ENCODE peak calls at places on chromosomes 2 and 18, in nine cellular contexts. One of them, this sample, is unnamed.

GRCh38 chr2:216555274-216555673 is 56.6 kb downstream of the RPL37A start:
- DNase-seq in GM23248: peak; percentile 79
- DNase-seq in OCI-LY7: no peak
- DNase-seq in HCT116: no peak
- DNase-seq in PC-3: peak; percentile 63
- DNase-seq in GM23338: no peak
- DNase-seq in neural progenitor cell: no peak
- DNase-seq in MM.1S: no peak
- DNase-seq in SK-N-SH: no peak
- DNase-seq in this sample: no peak

GRCh38 chr2:58479557-58480120 is 238.5 kb upstream of the FANCL start:
- DNase-seq in GM23248: no peak
- DNase-seq in OCI-LY7: no peak
- DNase-seq in HCT116: no peak
- DNase-seq in PC-3: no peak
- DNase-seq in GM23338: peak; percentile 59
- DNase-seq in neural progenitor cell: peak; percentile 5
- DNase-seq in MM.1S: no peak
- DNase-seq in SK-N-SH: no peak
- DNase-seq in this sample: no peak

GRCh38 chr2:241848761-241849615 is 9.7 kb downstream of the PDCD1 start:
- DNase-seq in GM23248: no peak
- DNase-seq in OCI-LY7: no peak
- DNase-seq in HCT116: no peak
- DNase-seq in PC-3: no peak
- DNase-seq in GM23338: no peak
- DNase-seq in neural progenitor cell: no peak
- DNase-seq in MM.1S: no peak
- DNase-seq in SK-N-SH: peak; percentile 72
- DNase-seq in this sample: no peak

GRCh38 chr2:230925879-230926765 is 1.1 kb upstream of the GPR55 start:
- DNase-seq in GM23248: no peak
- DNase-seq in OCI-LY7: no peak
- DNase-seq in HCT116: no peak
- DNase-seq in PC-3: no peak
- DNase-seq in GM23338: no peak
- DNase-seq in neural progenitor cell: no peak
- DNase-seq in MM.1S: peak; percentile 15
- DNase-seq in SK-N-SH: no peak
- DNase-seq in this sample: no peak

GRCh38 chr2:191202209-191202721 is 42.9 kb upstream of the MYO1B start:
- DNase-seq in GM23248: peak; percentile 87
- DNase-seq in OCI-LY7: no peak
- DNase-seq in HCT116: no peak
- DNase-seq in PC-3: peak; percentile 23
- DNase-seq in GM23338: no peak
- DNase-seq in neural progenitor cell: no peak
- DNase-seq in MM.1S: no peak
- DNase-seq in SK-N-SH: no peak
- DNase-seq in this sample: no peak

GRCh38 chr18:4524096-4524495 is 69.0 kb upstream of the DLGAP1 start:
- DNase-seq in GM23248: no peak
- DNase-seq in OCI-LY7: no peak
- DNase-seq in HCT116: no peak
- DNase-seq in PC-3: no peak
- DNase-seq in GM23338: peak; percentile 65
- DNase-seq in neural progenitor cell: peak; percentile 17
- DNase-seq in MM.1S: no peak
- DNase-seq in SK-N-SH: no peak
- DNase-seq in this sample: no peak

GRCh38 chr2:2286592-2286991 is 44.5 kb downstream of the MYT1L start:
- DNase-seq in GM23248: no peak
- DNase-seq in OCI-LY7: no peak
- DNase-seq in HCT116: no peak
- DNase-seq in PC-3: no peak
- DNase-seq in GM23338: no peak
- DNase-seq in neural progenitor cell: no peak
- DNase-seq in MM.1S: no peak
- DNase-seq in SK-N-SH: no peak
- DNase-seq in this sample: no peak

GRCh38 chr18:8722946-8723477 is 17.7 kb downstream of the MTCL1 start:
- DNase-seq in GM23248: no peak
- DNase-seq in OCI-LY7: no peak
- DNase-seq in HCT116: no peak
- DNase-seq in PC-3: no peak
- DNase-seq in GM23338: no peak
- DNase-seq in neural progenitor cell: no peak
- DNase-seq in MM.1S: no peak
- DNase-seq in SK-N-SH: no peak
- DNase-seq in this sample: no peak

GRCh38 chr2:64485302-64485701 is 31.3 kb downstream of the LGALSL start:
- DNase-seq in GM23248: peak; percentile 19
- DNase-seq in OCI-LY7: no peak
- DNase-seq in HCT116: no peak
- DNase-seq in PC-3: no peak
- DNase-seq in GM23338: no peak
- DNase-seq in neural progenitor cell: no peak
- DNase-seq in MM.1S: no peak
- DNase-seq in SK-N-SH: no peak
- DNase-seq in this sample: no peak
- H3K27ac ChIP-seq in GM23248: no peak overlapping the region
- H3K27ac ChIP-seq in OCI-LY7: no peak overlapping the region
- H3K27ac ChIP-seq in HCT116: no peak overlapping the region
- H3K27ac ChIP-seq in PC-3: no peak overlapping the region
- H3K27ac ChIP-seq in GM23338: no peak overlapping the region
- H3K27ac ChIP-seq in neural progenitor cell: no peak overlapping the region
- H3K27ac ChIP-seq in MM.1S: peak overlapping the region; percentile 30
- H3K27ac ChIP-seq in SK-N-SH: no peak overlapping the region
- H3K27ac ChIP-seq in this sample: no peak overlapping the region

DNA sequence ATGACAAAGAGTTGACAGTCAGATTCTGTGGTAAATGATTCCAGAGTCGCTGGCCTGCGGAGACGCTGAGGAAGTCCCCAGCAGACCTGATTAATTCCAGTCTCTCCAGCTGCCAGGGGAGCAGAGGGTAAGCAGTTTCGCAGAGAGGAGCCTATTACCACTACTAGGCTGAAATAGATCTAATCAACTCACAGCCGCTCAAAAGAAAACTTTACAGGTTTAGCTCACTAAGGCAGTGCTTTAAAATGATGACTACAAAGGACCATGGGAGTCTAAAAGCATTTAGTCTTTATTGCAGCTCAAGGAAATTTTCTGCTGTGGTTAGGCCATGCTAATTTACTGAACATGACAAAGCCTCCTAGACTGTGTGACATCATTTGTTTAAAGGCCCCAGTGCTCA is 445.6 kb upstream of the POU3F3 start:
- DNase-seq in GM23248: peak; percentile 2
- DNase-seq in OCI-LY7: no peak
- DNase-seq in HCT116: no peak
- DNase-seq in PC-3: no peak
- DNase-seq in GM23338: peak; percentile 27
- DNase-seq in neural progenitor cell: peak; percentile 71
- DNase-seq in MM.1S: no peak
- DNase-seq in SK-N-SH: peak; percentile 73
- DNase-seq in this sample: no peak
- TF ChIP-seq EZH2phosphoT487 in GM23248: no peak
- TF ChIP-seq EZH2phosphoT487 in OCI-LY7: no peak
- TF ChIP-seq EZH2phosphoT487 in HCT116: no peak
- TF ChIP-seq EZH2phosphoT487 in PC-3: no peak
- TF ChIP-seq EZH2phosphoT487 in GM23338: no peak
- TF ChIP-seq EZH2phosphoT487 in neural progenitor cell: no peak
- TF ChIP-seq EZH2phosphoT487 in MM.1S: no peak
- TF ChIP-seq EZH2phosphoT487 in SK-N-SH: no peak
- TF ChIP-seq EZH2phosphoT487 in this sample: no peak

GRCh38 chr2:228688007-228688645 is 506.6 kb upstream of the SPHKAP start:
- DNase-seq in GM23248: peak; percentile 59
- DNase-seq in OCI-LY7: no peak
- DNase-seq in HCT116: no peak
- DNase-seq in PC-3: peak; percentile 6
- DNase-seq in GM23338: no peak
- DNase-seq in neural progenitor cell: no peak
- DNase-seq in MM.1S: no peak
- DNase-seq in SK-N-SH: no peak
- DNase-seq in this sample: peak; percentile 55

GRCh38 chr2:228690681-228691080 is 509.2 kb upstream of the SPHKAP start:
- DNase-seq in GM23248: no peak
- DNase-seq in OCI-LY7: no peak
- DNase-seq in HCT116: no peak
- DNase-seq in PC-3: no peak
- DNase-seq in GM23338: no peak
- DNase-seq in neural progenitor cell: peak; percentile 41
- DNase-seq in MM.1S: no peak
- DNase-seq in SK-N-SH: no peak
- DNase-seq in this sample: no peak

GRCh38 chr2:228689049-228689448 is 507.6 kb upstream of the SPHKAP start:
- DNase-seq in GM23248: peak; percentile 24
- DNase-seq in OCI-LY7: no peak
- DNase-seq in HCT116: no peak
- DNase-seq in PC-3: peak; percentile 24
- DNase-seq in GM23338: peak; percentile 81
- DNase-seq in neural progenitor cell: peak; percentile 80
- DNase-seq in MM.1S: no peak
- DNase-seq in SK-N-SH: peak; percentile 60
- DNase-seq in this sample: peak; percentile 43
- H3K27ac ChIP-seq in GM23248: no peak overlapping the region
- H3K27ac ChIP-seq in OCI-LY7: no peak overlapping the region
- H3K27ac ChIP-seq in HCT116: no peak overlapping the region
- H3K27ac ChIP-seq in PC-3: no peak overlapping the region
- H3K27ac ChIP-seq in GM23338: no peak overlapping the region
- H3K27ac ChIP-seq in neural progenitor cell: no peak overlapping the region
- H3K27ac ChIP-seq in MM.1S: no peak overlapping the region
- H3K27ac ChIP-seq in SK-N-SH: no peak overlapping the region
- H3K27ac ChIP-seq in this sample: no peak overlapping the region

DNA sequence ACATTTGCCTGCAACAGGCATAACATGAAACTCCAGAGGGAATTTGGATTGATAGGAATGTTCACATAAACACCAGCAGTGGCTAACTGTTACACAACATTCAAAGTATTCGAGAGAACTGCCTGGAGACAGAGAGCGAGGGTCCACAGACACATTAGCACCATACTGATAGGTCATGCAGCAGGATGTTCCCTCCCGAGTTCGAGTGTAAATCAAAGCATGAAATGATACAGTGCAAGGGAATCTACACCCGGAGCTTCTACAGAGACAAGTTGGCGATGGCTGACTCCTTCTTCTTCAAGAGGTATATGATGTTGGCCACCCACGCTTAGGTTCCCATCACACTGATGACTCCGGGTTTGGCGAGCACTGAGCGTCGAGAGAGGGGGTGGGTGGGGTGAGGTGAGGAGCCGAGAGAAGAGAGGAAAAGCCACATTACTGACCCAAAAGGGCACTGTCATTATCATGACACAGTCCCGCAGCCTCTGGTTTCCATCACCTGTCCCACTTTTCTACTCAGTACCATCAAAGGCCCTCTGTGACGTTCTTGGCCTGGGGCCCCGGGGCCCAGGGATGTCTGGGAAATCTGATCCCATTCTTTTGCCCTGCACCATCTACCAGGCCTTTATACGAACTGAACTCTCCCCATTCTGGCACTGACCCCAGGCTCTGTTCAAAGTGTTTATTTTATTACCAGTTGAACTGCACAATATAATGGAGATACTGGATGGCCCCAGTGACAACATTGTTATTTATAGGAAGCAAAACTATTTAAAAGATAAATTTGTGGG is 89.3 kb downstream of the COL6A3 start:
- DNase-seq in GM23248: no peak
- DNase-seq in OCI-LY7: no peak
- DNase-seq in HCT116: no peak
- DNase-seq in PC-3: no peak
- DNase-seq in GM23338: no peak
- DNase-seq in neural progenitor cell: no peak
- DNase-seq in MM.1S: no peak
- DNase-seq in SK-N-SH: no peak
- DNase-seq in this sample: peak; percentile 28
- TF ChIP-seq EZH2phosphoT487 in GM23248: no peak
- TF ChIP-seq EZH2phosphoT487 in OCI-LY7: no peak
- TF ChIP-seq EZH2phosphoT487 in HCT116: no peak
- TF ChIP-seq EZH2phosphoT487 in PC-3: no peak
- TF ChIP-seq EZH2phosphoT487 in GM23338: no peak
- TF ChIP-seq EZH2phosphoT487 in neural progenitor cell: no peak
- TF ChIP-seq EZH2phosphoT487 in MM.1S: no peak
- TF ChIP-seq EZH2phosphoT487 in SK-N-SH: no peak
- TF ChIP-seq EZH2phosphoT487 in this sample: no peak

DNA sequence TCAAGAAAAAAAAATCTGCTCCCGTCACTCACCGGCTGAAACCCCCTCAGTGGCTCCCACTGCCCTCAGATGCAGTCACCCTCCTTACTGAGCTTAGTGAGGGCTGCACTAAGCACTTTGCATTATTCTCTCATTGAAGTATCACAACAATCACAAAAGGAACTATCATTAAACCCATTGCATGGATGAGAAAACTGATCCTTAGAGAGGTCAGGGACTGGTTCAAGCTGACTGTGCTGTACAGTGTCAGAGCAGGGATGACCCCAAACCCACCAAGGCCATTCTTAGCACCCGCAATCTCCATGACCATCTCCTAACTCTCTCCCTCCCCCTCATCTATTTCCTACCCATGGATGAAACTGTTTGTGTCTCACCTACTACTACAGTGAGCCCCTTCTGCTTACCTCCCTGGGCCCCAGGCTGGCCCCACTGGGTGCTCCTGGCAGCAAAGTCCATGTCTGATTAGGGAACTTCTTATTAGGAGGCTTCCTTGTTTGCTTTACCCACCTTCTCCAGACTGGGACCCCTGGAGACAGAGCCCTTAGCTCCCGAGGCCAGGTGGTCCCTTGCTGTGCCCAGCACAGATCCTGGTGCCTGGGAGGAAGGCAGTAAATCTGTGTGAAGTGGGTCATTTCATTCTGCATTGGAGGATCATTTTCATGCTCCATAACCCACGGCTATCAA is 139.3 kb upstream of the ID2 start:
- DNase-seq in GM23248: no peak
- DNase-seq in OCI-LY7: no peak
- DNase-seq in HCT116: no peak
- DNase-seq in PC-3: no peak
- DNase-seq in GM23338: no peak
- DNase-seq in neural progenitor cell: no peak
- DNase-seq in MM.1S: no peak
- DNase-seq in SK-N-SH: no peak
- DNase-seq in this sample: no peak
- H3K27ac ChIP-seq in GM23248: no peak overlapping the region
- H3K27ac ChIP-seq in OCI-LY7: peak overlapping the region; percentile 98
- H3K27ac ChIP-seq in HCT116: no peak overlapping the region
- H3K27ac ChIP-seq in PC-3: no peak overlapping the region
- H3K27ac ChIP-seq in GM23338: no peak overlapping the region
- H3K27ac ChIP-seq in neural progenitor cell: no peak overlapping the region
- H3K27ac ChIP-seq in MM.1S: peak overlapping the region; percentile 90
- H3K27ac ChIP-seq in SK-N-SH: no peak overlapping the region
- H3K27ac ChIP-seq in this sample: no peak overlapping the region

DNA sequence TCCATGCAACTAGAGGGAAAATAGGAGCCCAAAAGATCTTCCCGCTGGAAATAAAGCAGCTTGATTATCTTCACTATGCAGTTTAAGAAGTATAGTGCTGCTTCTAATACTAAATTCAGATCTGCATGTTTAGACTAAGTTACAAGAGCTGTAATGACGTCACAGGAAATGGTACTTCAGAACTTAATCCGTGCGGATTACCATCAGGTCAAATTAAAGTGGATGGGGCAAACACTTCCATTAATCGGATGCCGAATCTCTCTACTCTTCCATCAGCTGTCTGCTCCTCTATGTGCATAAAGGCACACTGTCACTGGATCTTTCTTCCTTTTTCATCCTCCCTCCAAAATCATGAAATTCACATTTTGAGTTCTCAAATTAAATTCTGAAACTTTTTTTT is 52.6 kb downstream of the TRAPPC12 start:
- DNase-seq in GM23248: no peak
- DNase-seq in OCI-LY7: no peak
- DNase-seq in HCT116: no peak
- DNase-seq in PC-3: no peak
- DNase-seq in GM23338: no peak
- DNase-seq in neural progenitor cell: no peak
- DNase-seq in MM.1S: no peak
- DNase-seq in SK-N-SH: no peak
- DNase-seq in this sample: no peak
- TF ChIP-seq EZH2phosphoT487 in GM23248: no peak
- TF ChIP-seq EZH2phosphoT487 in OCI-LY7: no peak
- TF ChIP-seq EZH2phosphoT487 in HCT116: no peak
- TF ChIP-seq EZH2phosphoT487 in PC-3: no peak
- TF ChIP-seq EZH2phosphoT487 in GM23338: no peak
- TF ChIP-seq EZH2phosphoT487 in neural progenitor cell: no peak
- TF ChIP-seq EZH2phosphoT487 in MM.1S: no peak
- TF ChIP-seq EZH2phosphoT487 in SK-N-SH: no peak
- TF ChIP-seq EZH2phosphoT487 in this sample: no peak